ENCODE peak calls at places on chromosome 18, in six cellular contexts. A is stimulated activated CD4-positive, alpha-beta T cell treated with anti-CD3 and anti-CD28 coated beads, Interleukin-15, amount 100 ng/mL, for 1 hour; L is NCI-H2107; N is osteocyte; X is Right ventricle myocardium superior; H is RPMI7951. V is an unnamed sample.

GRCh38 chr18:58670561-58671121 is 624 bp upstream of the MALT1 start:
- DNase-seq in H (no peak), A (no peak), X (no peak), L (no peak), N (no peak), V (no peak)

GRCh38 chr18:35577045-35577848 is 4.3 kb upstream of the GALNT1 start:
- DNase-seq in H (no peak), L (no peak), N (no peak), X (no peak), A (no peak), V (no peak)

GRCh38 chr18:3060667-3061580 is 48.0 kb upstream of the LPIN2 start:
- DNase-seq in X (no peak), H (no peak), L (no peak), A (peak), N (no peak), V (no peak)

GRCh38 chr18:68915066-68915465 is 117.2 kb downstream of the CCDC102B start:
- DNase-seq in A (no peak), L (no peak), H (no peak), X (no peak), N (no peak), V (no peak)

GRCh38 chr18:40109251-40110049 is 1845.6 kb upstream of the PIK3C3 start:
- DNase-seq in L (no peak), A (no peak), N (no peak), H (no peak), X (no peak), V (no peak)

GRCh38 chr18:42038936-42039335 is 83.9 kb downstream of the PIK3C3 start:
- DNase-seq in A (no peak), L (no peak), H (peak), N (no peak), X (no peak), V (no peak)

GRCh38 chr18:13481331-13481730 is 245.0 kb downstream of the FAM210A start:
- DNase-seq in H (no peak), A (no peak), N (no peak), L (no peak), X (peak), V (no peak)

GRCh38 chr18:70489556-70489955 is 200.7 kb downstream of the SOCS6 start:
- DNase-seq in N (no peak), A (no peak), H (no peak), X (no peak), L (no peak), V (no peak)

GRCh38 chr18:46310258-46310657 is 206.1 kb downstream of the HAUS1 start:
- DNase-seq in L (peak), H (no peak), N (no peak), X (no peak), A (no peak), V (no peak)

GRCh38 chr18:80183273-80184050 is 63.9 kb downstream of the PARD6G start:
- DNase-seq in N (no peak), H (peak), L (no peak), X (no peak), A (no peak), V (no peak)

GRCh38 chr18:58004317-58004716 is 39.7 kb upstream of the NEDD4L start:
- DNase-seq in A (no peak), H (peak), N (no peak), L (no peak), X (no peak), V (no peak)

GRCh38 chr18:36899289-36899688 is 70.4 kb downstream of the KIAA1328 start:
- DNase-seq in H (peak), X (no peak), N (no peak), L (no peak), A (no peak), V (no peak)

GRCh38 chr18:45850021-45850420 is 24.5 kb downstream of the SIGLEC15 start:
- DNase-seq in A (no peak), H (no peak), L (peak), N (no peak), X (no peak), V (no peak)

GRCh38 chr18:57154389-57154788 is 7.5 kb downstream of the BOD1L2 start:
- DNase-seq in N (no peak), L (no peak), A (no peak), X (no peak), H (no peak), V (peak)

GRCh38 chr18:24362757-24363156 is 34.9 kb downstream of the OSBPL1A start:
- DNase-seq in A (no peak), N (peak), L (no peak), H (no peak), X (no peak), V (no peak)

GRCh38 chr18:74819433-74820059 is 221.9 kb downstream of the ZNF407 start:
- DNase-seq in L (no peak), A (no peak), H (peak), N (no peak), X (no peak), V (no peak)

GRCh38 chr18:57780318-57781127 is 22.6 kb downstream of the ATP8B1 start:
- DNase-seq in L (no peak), H (peak), X (no peak), A (no peak), N (no peak), V (no peak)

V was measured in body of pancreas.